ENCODE peak calls at places on chromosomes 11 and 22, in eight cellular contexts. One of them, this sample, is unnamed.

GRCh38 chr11:119520400-119520799 is 97.4 kb upstream of the THY1 start:
- DNase-seq in dorsolateral prefrontal cortex: no peak
- DNase-seq in naive thymus-derived CD4-positive, alpha-beta T cell: no peak
- DNase-seq in A549: no peak
- DNase-seq in CD8-positive, alpha-beta T cell: no peak
- DNase-seq in HL-60: no peak
- DNase-seq in cardiac muscle cell: no peak
- DNase-seq in upper lobe of right lung: no peak
- DNase-seq in this sample: peak

GRCh38 chr11:65163684-65164083 is 6.3 kb upstream of the SPDYC start:
- DNase-seq in CD8-positive, alpha-beta T cell: no peak
- DNase-seq in cardiac muscle cell: no peak
- DNase-seq in HL-60: no peak
- DNase-seq in upper lobe of right lung: no peak
- DNase-seq in A549: no peak
- DNase-seq in naive thymus-derived CD4-positive, alpha-beta T cell: no peak
- DNase-seq in dorsolateral prefrontal cortex: no peak
- DNase-seq in this sample: no peak

GRCh38 chr11:74283580-74284180 is 27.8 kb downstream of the P4HA3 start:
- DNase-seq in HL-60: no peak
- DNase-seq in A549: peak
- DNase-seq in upper lobe of right lung: no peak
- DNase-seq in dorsolateral prefrontal cortex: no peak
- DNase-seq in cardiac muscle cell: no peak
- DNase-seq in naive thymus-derived CD4-positive, alpha-beta T cell: no peak
- DNase-seq in CD8-positive, alpha-beta T cell: no peak
- DNase-seq in this sample: no peak

GRCh38 chr11:38392176-38392575 is 1794.1 kb upstream of the RAG2 start:
- DNase-seq in naive thymus-derived CD4-positive, alpha-beta T cell: no peak
- DNase-seq in dorsolateral prefrontal cortex: no peak
- DNase-seq in upper lobe of right lung: no peak
- DNase-seq in A549: no peak
- DNase-seq in cardiac muscle cell: no peak
- DNase-seq in CD8-positive, alpha-beta T cell: no peak
- DNase-seq in HL-60: no peak
- DNase-seq in this sample: no peak

GRCh38 chr22:46574438-46574992 is 37.1 kb upstream of the CELSR1 start:
- DNase-seq in upper lobe of right lung: no peak
- DNase-seq in A549: no peak
- DNase-seq in dorsolateral prefrontal cortex: no peak
- DNase-seq in cardiac muscle cell: no peak
- DNase-seq in HL-60: no peak
- DNase-seq in CD8-positive, alpha-beta T cell: no peak
- DNase-seq in naive thymus-derived CD4-positive, alpha-beta T cell: no peak
- DNase-seq in this sample: peak

GRCh38 chr11:35029979-35030378 is 109.0 kb upstream of the CD44 start:
- DNase-seq in dorsolateral prefrontal cortex: no peak
- DNase-seq in A549: peak
- DNase-seq in HL-60: no peak
- DNase-seq in upper lobe of right lung: no peak
- DNase-seq in naive thymus-derived CD4-positive, alpha-beta T cell: no peak
- DNase-seq in cardiac muscle cell: no peak
- DNase-seq in CD8-positive, alpha-beta T cell: no peak
- DNase-seq in this sample: no peak

GRCh38 chr11:67371549-67372231 is 1.7 kb downstream of the CLCF1 start:
- DNase-seq in CD8-positive, alpha-beta T cell: no peak
- DNase-seq in cardiac muscle cell: peak
- DNase-seq in A549: peak
- DNase-seq in upper lobe of right lung: peak
- DNase-seq in naive thymus-derived CD4-positive, alpha-beta T cell: no peak
- DNase-seq in HL-60: no peak
- DNase-seq in dorsolateral prefrontal cortex: no peak
- DNase-seq in this sample: peak

GRCh38 chr11:6440906-6441358 is at the start of gene HPX:
- DNase-seq in HL-60: no peak
- DNase-seq in CD8-positive, alpha-beta T cell: no peak
- DNase-seq in cardiac muscle cell: no peak
- DNase-seq in naive thymus-derived CD4-positive, alpha-beta T cell: no peak
- DNase-seq in A549: no peak
- DNase-seq in upper lobe of right lung: no peak
- DNase-seq in dorsolateral prefrontal cortex: no peak
- DNase-seq in this sample: no peak

GRCh38 chr11:111714522-111714921 is 51.7 kb downstream of the PPP2R1B start:
- DNase-seq in naive thymus-derived CD4-positive, alpha-beta T cell: no peak
- DNase-seq in dorsolateral prefrontal cortex: no peak
- DNase-seq in A549: no peak
- DNase-seq in upper lobe of right lung: no peak
- DNase-seq in cardiac muscle cell: no peak
- DNase-seq in CD8-positive, alpha-beta T cell: no peak
- DNase-seq in HL-60: no peak
- DNase-seq in this sample: peak

GRCh38 chr11:76770642-76771445 is 12.3 kb upstream of the TSKU start:
- DNase-seq in A549: peak
- DNase-seq in dorsolateral prefrontal cortex: no peak
- DNase-seq in CD8-positive, alpha-beta T cell: no peak
- DNase-seq in upper lobe of right lung: no peak
- DNase-seq in HL-60: no peak
- DNase-seq in cardiac muscle cell: no peak
- DNase-seq in naive thymus-derived CD4-positive, alpha-beta T cell: no peak
- DNase-seq in this sample: peak

GRCh38 chr11:134889832-134890231 is 477.8 kb upstream of the B3GAT1 start:
- DNase-seq in upper lobe of right lung: no peak
- DNase-seq in CD8-positive, alpha-beta T cell: no peak
- DNase-seq in cardiac muscle cell: no peak
- DNase-seq in HL-60: no peak
- DNase-seq in dorsolateral prefrontal cortex: no peak
- DNase-seq in naive thymus-derived CD4-positive, alpha-beta T cell: no peak
- DNase-seq in A549: no peak
- DNase-seq in this sample: no peak

GRCh38 chr22:27274770-27275449 is 526.6 kb downstream of the MN1 start:
- DNase-seq in A549: no peak
- DNase-seq in cardiac muscle cell: no peak
- DNase-seq in CD8-positive, alpha-beta T cell: no peak
- DNase-seq in upper lobe of right lung: no peak
- DNase-seq in dorsolateral prefrontal cortex: no peak
- DNase-seq in HL-60: no peak
- DNase-seq in naive thymus-derived CD4-positive, alpha-beta T cell: no peak
- DNase-seq in this sample: no peak

GRCh38 chr22:42188808-42189447 is 58.3 kb upstream of the CYP2D6 start:
- DNase-seq in dorsolateral prefrontal cortex: no peak
- DNase-seq in cardiac muscle cell: no peak
- DNase-seq in HL-60: peak
- DNase-seq in naive thymus-derived CD4-positive, alpha-beta T cell: no peak
- DNase-seq in upper lobe of right lung: no peak
- DNase-seq in CD8-positive, alpha-beta T cell: no peak
- DNase-seq in A549: peak
- DNase-seq in this sample: no peak

GRCh38 chr22:27554106-27554814 is 247.3 kb downstream of the MN1 start:
- DNase-seq in HL-60: no peak
- DNase-seq in naive thymus-derived CD4-positive, alpha-beta T cell: no peak
- DNase-seq in cardiac muscle cell: no peak
- DNase-seq in upper lobe of right lung: no peak
- DNase-seq in dorsolateral prefrontal cortex: no peak
- DNase-seq in CD8-positive, alpha-beta T cell: no peak
- DNase-seq in A549: no peak
- DNase-seq in this sample: no peak

GRCh38 chr11:86818466-86819282 is 18.3 kb downstream of the PRSS23 start:
- DNase-seq in dorsolateral prefrontal cortex: no peak
- DNase-seq in upper lobe of right lung: no peak
- DNase-seq in A549: peak
- DNase-seq in CD8-positive, alpha-beta T cell: no peak
- DNase-seq in cardiac muscle cell: peak
- DNase-seq in naive thymus-derived CD4-positive, alpha-beta T cell: peak
- DNase-seq in HL-60: peak
- DNase-seq in this sample: no peak

GRCh38 chr11:64754124-64754918 is 5.5 kb downstream of the PYGM start:
- DNase-seq in naive thymus-derived CD4-positive, alpha-beta T cell: no peak
- DNase-seq in A549: no peak
- DNase-seq in upper lobe of right lung: peak
- DNase-seq in HL-60: no peak
- DNase-seq in dorsolateral prefrontal cortex: no peak
- DNase-seq in CD8-positive, alpha-beta T cell: no peak
- DNase-seq in cardiac muscle cell: no peak
- DNase-seq in this sample: peak

GRCh38 chr11:45663486-45664375 is 1.7 kb downstream of the CHST1 start:
- DNase-seq in upper lobe of right lung: no peak
- DNase-seq in cardiac muscle cell: no peak
- DNase-seq in CD8-positive, alpha-beta T cell: no peak
- DNase-seq in A549: no peak
- DNase-seq in dorsolateral prefrontal cortex: no peak
- DNase-seq in naive thymus-derived CD4-positive, alpha-beta T cell: no peak
- DNase-seq in HL-60: no peak
- DNase-seq in this sample: no peak

GRCh38 chr11:16252373-16252772 is 104.0 kb downstream of the SOX6 start:
- DNase-seq in naive thymus-derived CD4-positive, alpha-beta T cell: no peak
- DNase-seq in cardiac muscle cell: peak
- DNase-seq in dorsolateral prefrontal cortex: no peak
- DNase-seq in upper lobe of right lung: no peak
- DNase-seq in CD8-positive, alpha-beta T cell: no peak
- DNase-seq in A549: peak
- DNase-seq in HL-60: no peak
- DNase-seq in this sample: no peak

GRCh38 chr22:20324139-20324516 is 4.3 kb upstream of the DGCR6L start:
- DNase-seq in CD8-positive, alpha-beta T cell: peak
- DNase-seq in A549: no peak
- DNase-seq in upper lobe of right lung: no peak
- DNase-seq in cardiac muscle cell: no peak
- DNase-seq in naive thymus-derived CD4-positive, alpha-beta T cell: no peak
- DNase-seq in dorsolateral prefrontal cortex: no peak
- DNase-seq in HL-60: no peak
- DNase-seq in this sample: no peak

GRCh38 chr11:30295178-30295885 is 27.6 kb upstream of the ARL14EP start:
- DNase-seq in A549: no peak
- DNase-seq in naive thymus-derived CD4-positive, alpha-beta T cell: no peak
- DNase-seq in CD8-positive, alpha-beta T cell: no peak
- DNase-seq in HL-60: no peak
- DNase-seq in cardiac muscle cell: no peak
- DNase-seq in dorsolateral prefrontal cortex: no peak
- DNase-seq in upper lobe of right lung: no peak
- DNase-seq in this sample: no peak

GRCh38 chr11:70758206-70758605 is 359.9 kb downstream of the CTTN start:
- DNase-seq in upper lobe of right lung: peak
- DNase-seq in HL-60: no peak
- DNase-seq in naive thymus-derived CD4-positive, alpha-beta T cell: no peak
- DNase-seq in cardiac muscle cell: no peak
- DNase-seq in CD8-positive, alpha-beta T cell: no peak
- DNase-seq in A549: no peak
- DNase-seq in dorsolateral prefrontal cortex: no peak
- DNase-seq in this sample: peak

GRCh38 chr11:69032833-69033232 is 15.9 kb upstream of the TPCN2 start:
- DNase-seq in naive thymus-derived CD4-positive, alpha-beta T cell: no peak
- DNase-seq in A549: no peak
- DNase-seq in upper lobe of right lung: no peak
- DNase-seq in HL-60: no peak
- DNase-seq in dorsolateral prefrontal cortex: no peak
- DNase-seq in cardiac muscle cell: no peak
- DNase-seq in CD8-positive, alpha-beta T cell: no peak
- DNase-seq in this sample: no peak

GRCh38 chr22:22930571-22931556 is 43.2 kb downstream of the IGLL5 start:
- DNase-seq in CD8-positive, alpha-beta T cell: no peak
- DNase-seq in dorsolateral prefrontal cortex: no peak
- DNase-seq in naive thymus-derived CD4-positive, alpha-beta T cell: no peak
- DNase-seq in A549: no peak
- DNase-seq in upper lobe of right lung: no peak
- DNase-seq in HL-60: no peak
- DNase-seq in cardiac muscle cell: no peak
- DNase-seq in this sample: peak
- H3K4me3 ChIP-seq in CD8-positive, alpha-beta T cell: no peak
- H3K4me3 ChIP-seq in dorsolateral prefrontal cortex: no peak
- H3K4me3 ChIP-seq in naive thymus-derived CD4-positive, alpha-beta T cell: no peak
- H3K4me3 ChIP-seq in A549: no peak
- H3K4me3 ChIP-seq in upper lobe of right lung: no peak
- H3K4me3 ChIP-seq in HL-60: no peak
- H3K4me3 ChIP-seq in cardiac muscle cell: no peak
- H3K4me3 ChIP-seq in this sample: no peak

GRCh38 chr22:23219787-23220484 is 39.6 kb downstream of the BCR start:
- DNase-seq in HL-60: peak
- DNase-seq in upper lobe of right lung: peak
- DNase-seq in dorsolateral prefrontal cortex: no peak
- DNase-seq in naive thymus-derived CD4-positive, alpha-beta T cell: no peak
- DNase-seq in A549: no peak
- DNase-seq in CD8-positive, alpha-beta T cell: peak
- DNase-seq in cardiac muscle cell: no peak
- DNase-seq in this sample: peak
- H3K27ac ChIP-seq in HL-60: peak
- H3K27ac ChIP-seq in upper lobe of right lung: peak
- H3K27ac ChIP-seq in dorsolateral prefrontal cortex: no peak
- H3K27ac ChIP-seq in naive thymus-derived CD4-positive, alpha-beta T cell: peak
- H3K27ac ChIP-seq in A549: no peak
- H3K27ac ChIP-seq in CD8-positive, alpha-beta T cell: peak
- H3K27ac ChIP-seq in cardiac muscle cell: peak
- H3K27ac ChIP-seq in this sample: peak

DNA sequence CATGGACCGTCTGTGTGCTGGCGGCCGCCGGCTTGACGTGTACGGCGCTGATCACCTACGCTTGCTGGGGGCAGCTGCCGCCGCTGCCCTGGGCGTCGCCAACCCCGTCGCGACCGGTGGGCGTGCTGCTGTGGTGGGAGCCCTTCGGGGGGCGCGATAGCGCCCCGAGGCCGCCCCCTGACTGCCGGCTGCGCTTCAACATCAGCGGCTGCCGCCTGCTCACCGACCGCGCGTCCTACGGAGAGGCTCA is 786 bp downstream of the FUT4 start:
- DNase-seq in naive thymus-derived CD4-positive, alpha-beta T cell: no peak
- DNase-seq in dorsolateral prefrontal cortex: no peak
- DNase-seq in upper lobe of right lung: no peak
- DNase-seq in HL-60: no peak
- DNase-seq in A549: no peak
- DNase-seq in CD8-positive, alpha-beta T cell: peak
- DNase-seq in cardiac muscle cell: no peak
- DNase-seq in this sample: no peak
- H3K4me3 ChIP-seq in naive thymus-derived CD4-positive, alpha-beta T cell: peak
- H3K4me3 ChIP-seq in dorsolateral prefrontal cortex: peak
- H3K4me3 ChIP-seq in upper lobe of right lung: peak
- H3K4me3 ChIP-seq in HL-60: peak
- H3K4me3 ChIP-seq in A549: peak
- H3K4me3 ChIP-seq in CD8-positive, alpha-beta T cell: peak
- H3K4me3 ChIP-seq in cardiac muscle cell: peak
- H3K4me3 ChIP-seq in this sample: peak

DNA sequence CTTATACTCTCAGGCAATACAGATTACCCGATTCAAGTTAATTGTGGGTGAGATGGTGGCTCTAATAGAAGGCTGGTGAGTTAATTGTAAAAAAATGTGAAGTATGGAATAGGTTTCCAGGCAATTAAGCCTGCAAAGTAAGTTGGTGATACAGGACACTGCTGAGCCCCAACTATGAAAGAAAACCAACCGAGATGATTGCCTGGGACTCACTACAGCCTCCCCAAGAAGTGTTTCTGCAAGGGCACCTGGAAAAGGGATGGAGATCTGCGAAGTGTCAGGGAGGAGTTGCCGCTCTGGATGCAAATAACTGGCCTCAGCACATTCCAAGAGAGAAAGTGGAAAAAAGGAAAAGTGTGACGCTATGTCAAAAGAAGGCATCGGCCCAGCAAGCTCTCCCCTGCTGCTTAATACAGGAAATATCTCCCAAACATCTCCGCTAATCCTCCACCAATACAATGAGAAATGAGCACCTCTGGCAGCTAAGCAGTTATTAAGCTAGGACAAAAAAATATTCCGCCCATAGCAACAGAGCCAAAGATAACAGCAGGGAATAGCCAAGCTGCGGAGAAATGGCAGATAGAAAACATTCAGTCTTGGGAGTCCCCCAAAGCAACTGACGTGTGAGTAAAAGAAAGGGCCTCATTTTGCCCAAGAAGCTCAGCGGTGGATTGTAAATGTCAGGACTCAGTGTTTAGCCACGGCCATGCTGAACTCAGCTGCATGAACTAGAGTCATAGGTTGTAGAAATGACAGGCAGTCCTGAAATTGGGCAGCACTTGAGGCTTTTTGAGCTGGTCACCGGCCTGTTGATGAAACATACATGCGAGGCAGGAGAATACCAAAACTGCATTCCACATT is 133.7 kb downstream of the SNX19 start:
- DNase-seq in A549: no peak
- DNase-seq in cardiac muscle cell: no peak
- DNase-seq in HL-60: no peak
- DNase-seq in naive thymus-derived CD4-positive, alpha-beta T cell: no peak
- DNase-seq in upper lobe of right lung: no peak
- DNase-seq in dorsolateral prefrontal cortex: no peak
- DNase-seq in CD8-positive, alpha-beta T cell: no peak
- DNase-seq in this sample: no peak
- H3K27ac ChIP-seq in A549: no peak
- H3K27ac ChIP-seq in cardiac muscle cell: no peak
- H3K27ac ChIP-seq in HL-60: no peak
- H3K27ac ChIP-seq in naive thymus-derived CD4-positive, alpha-beta T cell: no peak
- H3K27ac ChIP-seq in upper lobe of right lung: peak
- H3K27ac ChIP-seq in dorsolateral prefrontal cortex: no peak
- H3K27ac ChIP-seq in CD8-positive, alpha-beta T cell: no peak
- H3K27ac ChIP-seq in this sample: no peak